ENCODE peak calls at places on chromosomes 4 and X, in nine cellular contexts. X is fibroblast of the aortic adventitia, Q is stomach, I is amygdala, L is AG08395, T is pancreas, S is activated gamma-delta T cell, M is memory B cell, Y is GM23248. N is an unnamed sample.

GRCh38 chr4:92969650-92970370 is 666.0 kb downstream of the GRID2 start:
- DNase-seq in X (peak), Q (no peak), I (no peak), L (peak), T (no peak), S (no peak), M (no peak), Y (peak), N (peak)

GRCh38 chr4:105145913-105146285 is 777 bp upstream of the TET2 start:
- DNase-seq in X (no peak), Q (no peak), I (no peak), L (no peak), T (no peak), S (peak), M (no peak), Y (no peak), N (no peak)

GRCh38 chr4:140238353-140239041 is 84.5 kb upstream of the MAML3 start:
- DNase-seq in X (peak), Q (peak), I (peak), L (peak), T (peak), S (no peak), M (no peak), Y (peak), N (peak)

GRCh38 chrX:41526925-41527324 is 79.8 kb downstream of the NYX start:
- DNase-seq in X (no peak), Q (no peak), I (no peak), L (peak), T (no peak), S (no peak), M (no peak), Y (peak), N (peak)

GRCh38 chr4:142811034-142811433 is 35.1 kb downstream of the INPP4B start:
- DNase-seq in X (no peak), Q (no peak), I (no peak), L (no peak), T (no peak), S (no peak), M (no peak), Y (no peak), N (no peak)

GRCh38 chrX:11185861-11186260 is 74.7 kb downstream of the HCCS start:
- DNase-seq in X (no peak), Q (no peak), I (no peak), L (no peak), T (no peak), S (no peak), M (no peak), Y (no peak), N (no peak)

GRCh38 chrX:69508610-69509009 is 4.5 kb downstream of the NALF2 start:
- DNase-seq in X (no peak), Q (no peak), I (no peak), L (no peak), T (no peak), S (no peak), M (no peak), Y (no peak), N (no peak)

GRCh38 chrX:50067435-50068292 is 133.1 kb downstream of the AKAP4 start:
- DNase-seq in X (peak), Q (no peak), I (no peak), L (no peak), T (no peak), S (no peak), M (no peak), Y (no peak), N (peak)

GRCh38 chr4:127469575-127470289 is 163.0 kb upstream of the INTU start:
- DNase-seq in X (no peak), Q (no peak), I (no peak), L (no peak), T (no peak), S (no peak), M (no peak), Y (no peak), N (no peak)

GRCh38 chrX:2859197-2859797 is 30.6 kb downstream of the GYG2 start:
- DNase-seq in X (no peak), Q (no peak), I (no peak), L (no peak), T (no peak), S (no peak), M (no peak), Y (no peak), N (no peak)

GRCh38 chrX:17655232-17656034 is 81.9 kb upstream of the SCML1 start:
- DNase-seq in X (peak), Q (no peak), I (no peak), L (no peak), T (no peak), S (no peak), M (no peak), Y (peak), N (no peak)

GRCh38 chrX:20481632-20482031 is 214.9 kb upstream of the RPS6KA3 start:
- DNase-seq in X (no peak), Q (no peak), I (no peak), L (no peak), T (no peak), S (no peak), M (no peak), Y (peak), N (peak)